ENCODE peak calls at places on chromosomes 7 and 10, in six cellular contexts. One of them, this sample, is unnamed.

GRCh38 chr7:108045669-108046068 is 42.7 kb upstream of the LAMB1 start:
- DNase-seq in neural progenitor cell: no peak
- DNase-seq in GM23338: no peak
- DNase-seq in PC-3: no peak
- DNase-seq in MM.1S: no peak
- DNase-seq in HCT116: no peak
- DNase-seq in this sample: no peak

GRCh38 chr7:3574386-3574785 is 273.3 kb downstream of the SDK1 start:
- DNase-seq in neural progenitor cell: no peak
- DNase-seq in GM23338: no peak
- DNase-seq in PC-3: no peak
- DNase-seq in MM.1S: no peak
- DNase-seq in HCT116: no peak
- DNase-seq in this sample: no peak

GRCh38 chr7:28658392-28658791 is 246.1 kb downstream of the CREB5 start:
- DNase-seq in neural progenitor cell: peak
- DNase-seq in GM23338: no peak
- DNase-seq in PC-3: no peak
- DNase-seq in MM.1S: no peak
- DNase-seq in HCT116: no peak
- DNase-seq in this sample: no peak

GRCh38 chr7:129489491-129489890 is 12.8 kb upstream of the SMKR1 start:
- DNase-seq in neural progenitor cell: no peak
- DNase-seq in GM23338: no peak
- DNase-seq in PC-3: peak
- DNase-seq in MM.1S: peak
- DNase-seq in HCT116: no peak
- DNase-seq in this sample: no peak

GRCh38 chr10:58275908-58276307 is 6.9 kb downstream of the CISD1 start:
- DNase-seq in neural progenitor cell: peak
- DNase-seq in GM23338: no peak
- DNase-seq in PC-3: no peak
- DNase-seq in MM.1S: no peak
- DNase-seq in HCT116: no peak
- DNase-seq in this sample: peak

GRCh38 chr10:69088471-69088769 is 517 bp downstream of the SRGN start:
- DNase-seq in neural progenitor cell: no peak
- DNase-seq in GM23338: no peak
- DNase-seq in PC-3: no peak
- DNase-seq in MM.1S: peak
- DNase-seq in HCT116: no peak
- DNase-seq in this sample: no peak

GRCh38 chr10:103752680-103753248 is 102.6 kb downstream of the SH3PXD2A start:
- DNase-seq in neural progenitor cell: peak
- DNase-seq in GM23338: peak
- DNase-seq in PC-3: peak
- DNase-seq in MM.1S: peak
- DNase-seq in HCT116: no peak
- DNase-seq in this sample: no peak

GRCh38 chr7:158355456-158356065 is 232.1 kb downstream of the PTPRN2 start:
- DNase-seq in neural progenitor cell: peak
- DNase-seq in GM23338: peak
- DNase-seq in PC-3: peak
- DNase-seq in MM.1S: no peak
- DNase-seq in HCT116: peak
- DNase-seq in this sample: no peak

GRCh38 chr10:44337081-44337480 is 47.8 kb downstream of the CXCL12 start:
- DNase-seq in neural progenitor cell: no peak
- DNase-seq in GM23338: no peak
- DNase-seq in PC-3: no peak
- DNase-seq in MM.1S: no peak
- DNase-seq in HCT116: no peak
- DNase-seq in this sample: no peak

GRCh38 chr10:128373071-128373749 is 247.0 kb upstream of the MKI67 start:
- DNase-seq in neural progenitor cell: no peak
- DNase-seq in GM23338: no peak
- DNase-seq in PC-3: no peak
- DNase-seq in MM.1S: peak
- DNase-seq in HCT116: no peak
- DNase-seq in this sample: no peak

GRCh38 chr10:5840314-5841307 is 27.4 kb upstream of the GDI2 start:
- DNase-seq in neural progenitor cell: peak
- DNase-seq in GM23338: no peak
- DNase-seq in PC-3: no peak
- DNase-seq in MM.1S: no peak
- DNase-seq in HCT116: no peak
- DNase-seq in this sample: no peak

GRCh38 chr7:157978766-157979165 is 608.9 kb downstream of the PTPRN2 start:
- DNase-seq in neural progenitor cell: no peak
- DNase-seq in GM23338: no peak
- DNase-seq in PC-3: no peak
- DNase-seq in MM.1S: no peak
- DNase-seq in HCT116: no peak
- DNase-seq in this sample: no peak

GRCh38 chr10:110076559-110077318 is 69.0 kb downstream of the ADD3 start:
- DNase-seq in neural progenitor cell: no peak
- DNase-seq in GM23338: no peak
- DNase-seq in PC-3: peak
- DNase-seq in MM.1S: peak
- DNase-seq in HCT116: peak
- DNase-seq in this sample: peak

GRCh38 chr7:51357821-51358220 is 41.2 kb upstream of the COBL start:
- DNase-seq in neural progenitor cell: no peak
- DNase-seq in GM23338: no peak
- DNase-seq in PC-3: no peak
- DNase-seq in MM.1S: no peak
- DNase-seq in HCT116: no peak
- DNase-seq in this sample: no peak

DNA sequence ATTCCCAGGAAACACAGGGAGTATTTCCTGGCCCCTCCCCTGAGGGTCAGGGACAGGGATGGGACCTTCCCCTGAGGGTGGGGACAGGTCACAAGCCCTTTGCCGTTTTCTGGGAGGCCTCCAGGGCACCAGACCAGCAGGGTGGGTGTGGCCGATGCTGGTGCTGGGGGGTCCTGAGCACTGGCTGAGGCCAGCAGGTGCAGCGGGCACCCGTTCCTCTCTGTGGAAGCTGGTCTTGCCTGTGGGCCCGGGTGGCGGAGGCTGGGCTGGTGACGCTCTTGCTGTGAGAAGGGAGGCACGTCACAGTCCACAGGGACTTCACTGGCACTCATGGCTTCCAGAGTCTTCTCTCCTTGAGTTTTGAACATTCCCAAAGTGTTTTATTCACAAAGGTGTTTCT is 44.2 kb upstream of the CFAP46 start:
- DNase-seq in neural progenitor cell: no peak
- DNase-seq in GM23338: no peak
- DNase-seq in PC-3: no peak
- DNase-seq in MM.1S: no peak
- DNase-seq in HCT116: no peak
- DNase-seq in this sample: no peak
- TF ChIP-seq EZH2phosphoT487 in neural progenitor cell: no peak
- TF ChIP-seq EZH2phosphoT487 in GM23338: no peak
- TF ChIP-seq EZH2phosphoT487 in PC-3: no peak
- TF ChIP-seq EZH2phosphoT487 in MM.1S: no peak
- TF ChIP-seq EZH2phosphoT487 in HCT116: no peak
- TF ChIP-seq EZH2phosphoT487 in this sample: no peak

DNA sequence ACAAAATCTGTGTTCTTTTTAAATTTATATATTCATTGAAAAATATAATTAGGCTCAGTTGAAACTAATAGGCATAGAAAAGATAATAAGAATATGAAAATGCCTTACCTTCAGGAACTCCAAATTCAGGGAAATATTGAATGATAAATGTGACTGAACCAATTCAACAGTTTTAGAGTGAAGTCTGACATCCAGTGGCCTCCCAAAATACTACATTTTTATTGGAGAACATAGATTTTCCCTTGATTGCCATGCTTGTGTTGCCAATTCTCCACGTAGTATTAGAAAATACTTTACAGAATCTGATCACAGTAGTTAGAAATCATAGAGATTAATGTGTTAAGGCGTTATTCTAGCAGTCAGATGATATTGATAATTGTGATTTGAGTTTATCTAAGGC is 1246.7 kb downstream of the GATA3 start:
- DNase-seq in neural progenitor cell: no peak
- DNase-seq in GM23338: peak
- DNase-seq in PC-3: peak
- DNase-seq in MM.1S: no peak
- DNase-seq in HCT116: no peak
- DNase-seq in this sample: no peak
- TF ChIP-seq CTCF in neural progenitor cell: peak
- TF ChIP-seq CTCF in GM23338: peak
- TF ChIP-seq CTCF in PC-3: peak
- TF ChIP-seq CTCF in MM.1S: peak
- TF ChIP-seq CTCF in HCT116: peak
- TF ChIP-seq CTCF in this sample: peak

GRCh38 chr10:71211053-71211452 is 1.3 kb upstream of the UNC5B start:
- DNase-seq in neural progenitor cell: no peak
- DNase-seq in GM23338: no peak
- DNase-seq in PC-3: no peak
- DNase-seq in MM.1S: no peak
- DNase-seq in HCT116: no peak
- DNase-seq in this sample: no peak
- TF ChIP-seq EZH2 in neural progenitor cell: no peak
- TF ChIP-seq EZH2 in GM23338: no peak
- TF ChIP-seq EZH2 in PC-3: no peak
- TF ChIP-seq EZH2 in MM.1S: no peak
- TF ChIP-seq EZH2 in HCT116: no peak
- TF ChIP-seq EZH2 in this sample: no peak

GRCh38 chr10:10418397-10418796 is 599.3 kb upstream of the CELF2 start:
- DNase-seq in neural progenitor cell: no peak
- DNase-seq in GM23338: peak
- DNase-seq in PC-3: no peak
- DNase-seq in MM.1S: peak
- DNase-seq in HCT116: no peak
- DNase-seq in this sample: no peak
- TF ChIP-seq EZH2phosphoT487 in neural progenitor cell: no peak
- TF ChIP-seq EZH2phosphoT487 in GM23338: no peak
- TF ChIP-seq EZH2phosphoT487 in PC-3: no peak
- TF ChIP-seq EZH2phosphoT487 in MM.1S: no peak
- TF ChIP-seq EZH2phosphoT487 in HCT116: no peak
- TF ChIP-seq EZH2phosphoT487 in this sample: no peak

DNA sequence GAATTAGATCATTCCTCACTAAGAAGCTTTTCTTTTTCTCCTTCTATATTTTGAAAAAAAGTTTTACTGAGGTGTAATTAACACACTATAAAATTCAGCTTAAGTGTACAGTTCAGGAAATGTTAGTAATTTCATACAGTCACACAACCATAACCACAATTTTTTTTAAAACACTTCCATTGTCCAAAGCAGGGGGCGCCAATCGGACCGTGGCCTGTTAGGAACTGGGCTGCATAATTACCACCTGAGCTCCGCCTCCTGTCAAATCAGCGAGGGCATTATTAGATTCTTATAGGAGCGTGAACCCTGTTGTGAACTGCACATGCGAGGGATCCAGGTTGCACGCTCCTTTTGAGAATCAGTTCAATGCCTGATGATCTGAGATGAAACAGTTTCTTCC is 427.1 kb downstream of the TFEC start:
- DNase-seq in neural progenitor cell: no peak
- DNase-seq in GM23338: no peak
- DNase-seq in PC-3: no peak
- DNase-seq in MM.1S: no peak
- DNase-seq in HCT116: no peak
- DNase-seq in this sample: no peak
- TF ChIP-seq CTCF in neural progenitor cell: peak
- TF ChIP-seq CTCF in GM23338: peak
- TF ChIP-seq CTCF in PC-3: no peak
- TF ChIP-seq CTCF in MM.1S: peak
- TF ChIP-seq CTCF in HCT116: no peak
- TF ChIP-seq CTCF in this sample: no peak

GRCh38 chr7:27237735-27238334 is 4.8 kb upstream of the EVX1 start:
- DNase-seq in neural progenitor cell: no peak
- DNase-seq in GM23338: no peak
- DNase-seq in PC-3: peak
- DNase-seq in MM.1S: no peak
- DNase-seq in HCT116: no peak
- DNase-seq in this sample: no peak
- TF ChIP-seq EZH2 in neural progenitor cell: no peak
- TF ChIP-seq EZH2 in GM23338: peak
- TF ChIP-seq EZH2 in PC-3: no peak
- TF ChIP-seq EZH2 in MM.1S: no peak
- TF ChIP-seq EZH2 in HCT116: no peak
- TF ChIP-seq EZH2 in this sample: no peak

GRCh38 chr7:123791001-123791400 is 42.2 kb upstream of the WASL start:
- DNase-seq in neural progenitor cell: no peak
- DNase-seq in GM23338: no peak
- DNase-seq in PC-3: no peak
- DNase-seq in MM.1S: no peak
- DNase-seq in HCT116: no peak
- DNase-seq in this sample: no peak
- TF ChIP-seq EZH2phosphoT487 in neural progenitor cell: no peak
- TF ChIP-seq EZH2phosphoT487 in GM23338: no peak
- TF ChIP-seq EZH2phosphoT487 in PC-3: no peak
- TF ChIP-seq EZH2phosphoT487 in MM.1S: no peak
- TF ChIP-seq EZH2phosphoT487 in HCT116: no peak
- TF ChIP-seq EZH2phosphoT487 in this sample: no peak

GRCh38 chr10:92846819-92847184 is 1.5 kb upstream of the EXOC6 start:
- DNase-seq in neural progenitor cell: no peak
- DNase-seq in GM23338: no peak
- DNase-seq in PC-3: no peak
- DNase-seq in MM.1S: no peak
- DNase-seq in HCT116: no peak
- DNase-seq in this sample: no peak

GRCh38 chr10:92845926-92846325 is 2.4 kb upstream of the EXOC6 start:
- DNase-seq in neural progenitor cell: no peak
- DNase-seq in GM23338: no peak
- DNase-seq in PC-3: no peak
- DNase-seq in MM.1S: peak
- DNase-seq in HCT116: no peak
- DNase-seq in this sample: no peak

GRCh38 chr10:92847185-92847864 is 995 bp upstream of the EXOC6 start:
- DNase-seq in neural progenitor cell: no peak
- DNase-seq in GM23338: no peak
- DNase-seq in PC-3: peak
- DNase-seq in MM.1S: no peak
- DNase-seq in HCT116: no peak
- DNase-seq in this sample: no peak

GRCh38 chr10:92848037-92848440 is 281 bp upstream of the EXOC6 start:
- DNase-seq in neural progenitor cell: no peak
- DNase-seq in GM23338: no peak
- DNase-seq in PC-3: no peak
- DNase-seq in MM.1S: no peak
- DNase-seq in HCT116: no peak
- DNase-seq in this sample: no peak

GRCh38 chr10:92844746-92845145 is 3.6 kb upstream of the EXOC6 start:
- DNase-seq in neural progenitor cell: peak
- DNase-seq in GM23338: peak
- DNase-seq in PC-3: no peak
- DNase-seq in MM.1S: no peak
- DNase-seq in HCT116: no peak
- DNase-seq in this sample: peak
- TF ChIP-seq CTCF in neural progenitor cell: peak
- TF ChIP-seq CTCF in GM23338: peak
- TF ChIP-seq CTCF in PC-3: no peak
- TF ChIP-seq CTCF in MM.1S: no peak
- TF ChIP-seq CTCF in HCT116: no peak
- TF ChIP-seq CTCF in this sample: no peak

GRCh38 chr7:37915438-37915837 is 1.2 kb downstream of the SFRP4 start:
- DNase-seq in neural progenitor cell: no peak
- DNase-seq in GM23338: no peak
- DNase-seq in PC-3: no peak
- DNase-seq in MM.1S: no peak
- DNase-seq in HCT116: no peak
- DNase-seq in this sample: peak
- TF ChIP-seq EZH2 in neural progenitor cell: no peak
- TF ChIP-seq EZH2 in GM23338: no peak
- TF ChIP-seq EZH2 in PC-3: no peak
- TF ChIP-seq EZH2 in MM.1S: no peak
- TF ChIP-seq EZH2 in HCT116: no peak
- TF ChIP-seq EZH2 in this sample: no peak